ENCODE peak calls at places on chromosomes 12 and 14, in eight cellular contexts. B is A549, M is K562, D is H1, X is HCT116, T is GM12878, S is SK-N-SH, H is HepG2. Z is an unnamed sample.

GRCh38 chr14:37124617-37125016 is 47.8 kb downstream of the SLC25A21 start:
- DNase-seq in X (no peak), H (peak; percentile 41), M (peak; percentile 26), B (peak; percentile 56), D (peak; percentile 9), S (no peak), T (no peak), Z (no peak)

GRCh38 chr12:127881371-127882140 is 385.4 kb upstream of the TMEM132C start:
- DNase-seq in X (no peak), D (no peak), M (no peak), H (no peak), T (no peak), B (no peak), S (no peak), Z (no peak)

GRCh38 chr14:101716956-101717662 is 44.4 kb upstream of the PPP2R5C start:
- DNase-seq in D (no peak), S (no peak), X (no peak), T (no peak), H (no peak), B (no peak), M (peak; percentile 43), Z (no peak)

GRCh38 chr14:88607829-88608228 is 45.0 kb downstream of the ZC3H14 start:
- DNase-seq in T (no peak), H (no peak), S (no peak), B (peak; percentile 8), D (no peak), M (no peak), X (no peak), Z (no peak)

GRCh38 chr12:130480231-130480630 is 142.5 kb downstream of the PIWIL1 start:
- DNase-seq in S (no peak), B (no peak), H (no peak), M (no peak), D (no peak), X (no peak), T (no peak), Z (no peak)

GRCh38 chr12:113154351-113154973 is 4.9 kb downstream of the CFAP73 start:
- DNase-seq in X (no peak), B (peak; percentile 44), H (no peak), S (peak; percentile 83), M (no peak), T (no peak), D (peak; percentile 44), Z (peak; percentile 28)

GRCh38 chr14:74793506-74794155 is 30.5 kb downstream of the YLPM1 start:
- DNase-seq in S (no peak), B (peak; percentile 16), X (no peak), H (no peak), T (no peak), D (no peak), M (peak; percentile 34), Z (no peak)

GRCh38 chr14:21852061-21852664 is 178.5 kb upstream of the OR4E1 start:
- DNase-seq in M (peak; percentile 29), D (peak; percentile 27), X (peak; percentile 16), T (no peak), B (peak; percentile 38), H (peak; percentile 47), S (peak; percentile 2), Z (peak; percentile 20)

GRCh38 chr12:69214169-69214568 is 25.2 kb upstream of the CPSF6 start:
- DNase-seq in B (no peak), S (no peak), D (no peak), H (peak; percentile 5), X (no peak), M (no peak), T (no peak), Z (no peak)

GRCh38 chr14:51865953-51866747 is 5.7 kb downstream of the GNG2 start:
- DNase-seq in D (no peak), M (peak; percentile 1), S (no peak), X (no peak), B (no peak), H (no peak), T (no peak), Z (no peak)

GRCh38 chr12:46627686-46628085 is 198.1 kb downstream of the SLC38A4 start:
- DNase-seq in D (no peak), M (no peak), T (no peak), S (no peak), X (no peak), B (no peak), H (no peak), Z (peak; percentile 61)

GRCh38 chr14:104191409-104191997 is 53.1 kb downstream of the KIF26A start:
- DNase-seq in B (no peak), S (no peak), H (no peak), T (no peak), X (no peak), D (no peak), M (no peak), Z (no peak)

GRCh38 chr12:111434680-111435338 is 29.1 kb downstream of the SH2B3 start:
- DNase-seq in X (no peak), D (no peak), B (no peak), M (no peak), H (no peak), T (peak; percentile 84), S (no peak), Z (peak; percentile 62)

GRCh38 chr12:68163546-68164210 is 4.1 kb upstream of the IFNG start:
- DNase-seq in T (peak; percentile 35), S (no peak), X (no peak), M (no peak), H (no peak), D (no peak), B (no peak), Z (no peak)

DNA sequence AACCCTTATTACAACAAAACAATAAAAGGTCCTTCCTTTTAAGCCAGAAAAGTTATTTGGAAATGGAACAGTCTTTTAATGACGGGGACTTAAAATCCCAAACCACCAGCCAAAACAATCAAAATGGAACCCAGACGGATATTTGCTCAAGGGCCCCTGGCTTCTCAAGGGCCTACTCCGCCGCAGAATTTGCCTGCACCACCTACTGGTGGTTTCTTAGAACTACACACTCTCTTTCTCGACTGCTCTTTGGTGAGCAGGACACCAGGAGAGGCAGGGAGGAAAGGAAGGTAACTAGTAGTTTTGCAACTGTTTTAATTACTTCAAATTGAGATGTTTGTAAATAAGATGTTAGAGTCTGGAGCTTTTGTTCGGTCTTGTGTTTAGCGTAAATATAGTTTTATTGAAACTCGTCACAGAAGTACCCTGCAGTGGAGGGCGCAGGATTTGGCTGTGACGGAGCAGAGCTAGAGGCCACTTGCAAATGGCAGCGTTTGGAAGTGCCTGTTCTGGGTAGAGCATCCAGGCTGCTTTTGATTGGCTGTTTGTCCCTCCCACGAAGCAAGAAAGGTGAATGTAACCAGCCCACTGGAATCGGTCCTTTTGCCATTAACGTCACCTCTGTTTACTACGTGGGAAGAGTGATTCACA is 238.5 kb downstream of the CACNA1C start:
- DNase-seq in X (peak; percentile 52), D (no peak), B (peak; percentile 60), T (no peak), M (peak; percentile 51), H (peak; percentile 33), S (peak; percentile 56), Z (no peak)
- TF ChIP-seq RAD21 in X (peak; percentile 57), D (peak; percentile 74), B (peak; percentile 22), T (peak; percentile 55), M (peak; percentile 46), H (no peak), S (peak; percentile 58), Z (peak; percentile 46)

DNA sequence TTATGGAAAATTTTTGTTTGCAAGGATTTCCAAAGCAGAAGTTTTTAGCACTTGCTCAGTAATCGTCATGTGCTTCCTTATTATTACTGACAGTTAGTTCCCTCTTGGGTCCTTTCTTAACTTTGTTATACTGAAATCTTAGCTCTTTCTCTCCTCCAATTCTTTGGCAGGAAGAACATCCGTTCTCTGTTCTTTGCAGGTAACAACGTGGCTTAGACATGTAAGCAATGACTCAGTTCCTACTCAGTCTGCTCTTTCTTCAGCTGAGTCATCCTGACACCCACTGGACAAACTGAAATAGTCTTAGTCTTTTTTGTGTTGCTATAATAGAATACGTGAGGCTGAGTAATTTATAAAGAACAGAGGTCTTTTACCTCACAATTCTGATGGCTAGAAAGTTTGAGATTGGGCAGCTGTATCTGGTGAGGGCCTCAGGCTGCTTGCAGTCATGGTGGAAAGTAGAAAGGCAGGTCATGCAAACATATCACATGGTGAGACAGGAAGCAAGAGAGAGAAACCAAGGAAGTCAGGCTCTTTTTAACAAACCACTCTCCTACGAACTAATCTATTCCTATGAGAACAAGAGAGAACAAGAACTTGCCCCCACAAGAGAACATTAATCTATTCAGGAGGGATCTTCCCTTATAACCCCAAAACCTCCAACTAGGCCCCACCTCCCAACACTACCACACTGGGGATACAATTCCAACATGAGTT is 49.2 kb downstream of the TESPA1 start:
- DNase-seq in B (peak; percentile 84), M (peak; percentile 68), D (no peak), H (peak; percentile 2), T (peak; percentile 60), S (no peak), X (peak; percentile 77), Z (peak; percentile 91)
- TF ChIP-seq RAD21 in B (peak; percentile 61), M (peak; percentile 76), D (peak; percentile 3), H (no peak), T (peak; percentile 63), S (no peak), X (peak; percentile 68), Z (peak; percentile 17)

GRCh38 chr14:76810953-76811400 is 1.7 kb downstream of the ANGEL1 start:
- DNase-seq in H (peak; percentile 80), S (peak; percentile 36), B (peak; percentile 37), T (no peak), M (peak; percentile 55), X (peak; percentile 13), D (no peak), Z (peak; percentile 34)
- TF ChIP-seq RAD21 in H (no peak), S (peak; percentile 60), B (peak; percentile 41), T (peak; percentile 58), M (peak; percentile 20), X (peak; percentile 43), D (peak; percentile 59), Z (peak; percentile 57)

GRCh38 chr12:51269174-51270066 is 795 bp downstream of the SMAGP start:
- DNase-seq in B (peak; percentile 77), M (peak; percentile 80), S (peak; percentile 85), H (peak; percentile 54), X (no peak), T (no peak), D (peak; percentile 47), Z (no peak)
- TF ChIP-seq RAD21 in B (peak; percentile 94), M (peak; percentile 87), S (peak; percentile 69), H (peak; percentile 88), X (peak; percentile 78), T (peak; percentile 59), D (peak; percentile 91), Z (peak; percentile 41)

GRCh38 chr14:28751467-28752058 is 15.0 kb upstream of the FOXG1 start:
- DNase-seq in T (peak; percentile 7), S (peak; percentile 46), B (peak; percentile 68), X (peak; percentile 7), D (no peak), M (peak; percentile 66), H (peak; percentile 81), Z (peak; percentile 49)
- TF ChIP-seq RAD21 in T (peak; percentile 66), S (peak; percentile 58), B (peak; percentile 46), X (no peak), D (peak; percentile 82), M (peak; percentile 59), H (peak; percentile 67), Z (peak; percentile 61)

DNA sequence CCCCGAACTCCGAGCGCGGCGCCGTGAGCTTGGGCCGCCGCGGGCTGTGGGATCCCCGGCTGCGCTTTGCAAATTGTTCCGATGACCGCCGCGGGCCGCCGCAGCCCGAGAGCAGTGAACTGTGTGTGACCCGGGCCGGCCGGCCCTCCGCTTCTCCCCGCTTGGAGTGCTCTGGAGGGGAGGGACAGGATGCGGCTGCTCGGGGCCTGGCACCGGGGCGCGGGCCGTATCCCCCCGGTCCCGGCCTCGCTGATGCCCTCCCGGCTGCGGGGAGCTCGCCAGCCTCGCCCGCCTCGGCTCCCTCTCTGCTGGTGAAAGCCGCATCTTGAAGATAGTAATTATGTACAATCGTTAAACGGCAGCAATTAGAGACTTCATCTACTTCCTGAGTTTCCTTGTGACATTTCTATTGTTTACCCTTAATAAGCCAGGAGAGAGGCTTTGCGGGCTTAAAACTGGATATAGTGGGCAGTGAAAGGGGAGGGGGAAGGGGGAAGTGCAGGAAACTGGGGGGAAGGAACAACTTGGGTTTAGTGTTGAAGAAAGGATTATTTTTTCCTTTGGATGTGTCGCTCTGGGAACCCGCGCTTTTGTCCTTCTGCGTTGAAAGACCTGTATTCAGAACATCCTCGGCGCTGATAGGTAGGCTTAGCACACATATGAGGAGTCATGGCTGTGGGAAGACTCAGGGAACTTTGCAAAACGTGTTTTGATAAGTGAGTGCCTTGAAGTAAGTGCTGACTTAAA is 1.2 kb downstream of the PELI2 start:
- DNase-seq in H (no peak), X (no peak), T (no peak), S (peak; percentile 50), M (peak; percentile 9), D (no peak), B (peak; percentile 16), Z (peak; percentile 52)
- TF ChIP-seq RAD21 in H (no peak), X (no peak), T (no peak), S (no peak), M (no peak), D (no peak), B (no peak), Z (no peak)

Z was measured in IMR-90.